ENCODE peak calls at places on chromosomes 4 and X, in ten cellular contexts. K is heart left ventricle, R is tibial nerve, B is Peyer's patch, C is breast epithelium, U is H54, Z is GM12892, A is HCT116, D is right lobe of liver, L is K562. X is an unnamed sample.

GRCh38 chr4:154757713-154758112 is 13.9 kb downstream of the LRAT start:
- DNase-seq in D (no peak), B (no peak), R (no peak), A (no peak), L (no peak), K (no peak), Z (no peak), U (no peak), C (no peak), X (no peak)

GRCh38 chr4:130825283-130825682 is 1729.3 kb downstream of the C4orf33 start:
- DNase-seq in L (no peak), A (no peak), B (no peak), U (no peak), D (no peak), R (no peak), K (no peak), C (no peak), Z (no peak), X (no peak)

GRCh38 chr4:177064116-177064515 is 245.6 kb upstream of the NEIL3 start:
- DNase-seq in A (no peak), D (no peak), R (no peak), U (no peak), B (no peak), K (no peak), Z (no peak), C (no peak), L (no peak), X (no peak)

GRCh38 chr4:75142377-75142776 is 209.5 kb downstream of the PARM1 start:
- DNase-seq in U (no peak), B (no peak), Z (no peak), C (no peak), L (no peak), D (no peak), K (no peak), A (no peak), R (no peak), X (no peak)

GRCh38 chrX:120456973-120457372 is 12.1 kb downstream of the LAMP2 start:
- DNase-seq in A (no peak), Z (no peak), B (no peak), U (no peak), K (no peak), D (no peak), L (peak; percentile 21), R (no peak), C (no peak), X (no peak)

GRCh38 chr4:48032721-48033120 is 16.1 kb downstream of the NIPAL1 start:
- DNase-seq in A (no peak), U (no peak), L (no peak), B (no peak), D (no peak), C (no peak), R (no peak), Z (no peak), K (no peak), X (no peak)

GRCh38 chrX:69065451-69065850 is 99.8 kb downstream of the PJA1 start:
- DNase-seq in L (no peak), C (peak; percentile 11), Z (no peak), D (no peak), K (no peak), A (no peak), B (peak; percentile 14), U (no peak), R (no peak), X (no peak)

GRCh38 chr4:111475001-111475400 is 670.3 kb upstream of the FAM241A start:
- DNase-seq in D (no peak), U (no peak), B (peak; percentile 61), K (peak; percentile 20), L (no peak), R (no peak), Z (no peak), A (peak; percentile 38), C (no peak), X (no peak)

GRCh38 chrX:402857-403256 is 16.1 kb upstream of the PPP2R3B start:
- DNase-seq in B (no peak), A (no peak), R (no peak), C (no peak), Z (no peak), D (no peak), L (no peak), K (no peak), U (no peak), X (no peak)

GRCh38 chr4:159006202-159006601 is 96.7 kb upstream of the RAPGEF2 start:
- DNase-seq in C (no peak), A (peak; percentile 75), B (peak; percentile 71), R (no peak), U (no peak), Z (no peak), K (no peak), D (no peak), L (no peak), X (no peak)

GRCh38 chrX:100645106-100645505 is 1.1 kb downstream of the SRPX2 start:
- DNase-seq in U (no peak), D (no peak), B (no peak), A (no peak), R (no peak), L (no peak), C (no peak), Z (no peak), K (no peak), X (no peak)

GRCh38 chrX:118965395-118965794 is 9.0 kb upstream of the LONRF3 start:
- DNase-seq in L (peak; percentile 41), A (no peak), D (no peak), U (no peak), R (no peak), C (no peak), K (no peak), B (no peak), Z (no peak), X (no peak)

GRCh38 chr4:173498771-173499170 is 31.3 kb downstream of the HAND2 start:
- DNase-seq in C (no peak), Z (no peak), A (no peak), U (no peak), R (no peak), D (no peak), B (no peak), K (no peak), L (no peak), X (no peak)

GRCh38 chr4:7970031-7970946 is 30.6 kb upstream of the AFAP1 start:
- DNase-seq in Z (peak; percentile 56), A (no peak), U (no peak), R (no peak), L (no peak), B (peak; percentile 71), K (no peak), C (peak; percentile 27), D (no peak), X (peak; percentile 61)

GRCh38 chr4:85779165-85779564 is 304.2 kb downstream of the ARHGAP24 start:
- DNase-seq in A (no peak), L (no peak), K (no peak), Z (no peak), U (no peak), B (no peak), C (no peak), D (no peak), R (no peak), X (no peak)

GRCh38 chrX:41822917-41823316 is 98.9 kb downstream of the GPR82 start:
- DNase-seq in L (peak; percentile 16), C (no peak), R (no peak), D (no peak), B (no peak), U (no peak), K (no peak), A (no peak), Z (no peak), X (no peak)

GRCh38 chrX:11968991-11969390 is 169.3 kb upstream of the FRMPD4 start:
- DNase-seq in U (no peak), D (no peak), C (no peak), Z (no peak), R (no peak), A (no peak), B (no peak), L (no peak), K (no peak), X (no peak)

DNA sequence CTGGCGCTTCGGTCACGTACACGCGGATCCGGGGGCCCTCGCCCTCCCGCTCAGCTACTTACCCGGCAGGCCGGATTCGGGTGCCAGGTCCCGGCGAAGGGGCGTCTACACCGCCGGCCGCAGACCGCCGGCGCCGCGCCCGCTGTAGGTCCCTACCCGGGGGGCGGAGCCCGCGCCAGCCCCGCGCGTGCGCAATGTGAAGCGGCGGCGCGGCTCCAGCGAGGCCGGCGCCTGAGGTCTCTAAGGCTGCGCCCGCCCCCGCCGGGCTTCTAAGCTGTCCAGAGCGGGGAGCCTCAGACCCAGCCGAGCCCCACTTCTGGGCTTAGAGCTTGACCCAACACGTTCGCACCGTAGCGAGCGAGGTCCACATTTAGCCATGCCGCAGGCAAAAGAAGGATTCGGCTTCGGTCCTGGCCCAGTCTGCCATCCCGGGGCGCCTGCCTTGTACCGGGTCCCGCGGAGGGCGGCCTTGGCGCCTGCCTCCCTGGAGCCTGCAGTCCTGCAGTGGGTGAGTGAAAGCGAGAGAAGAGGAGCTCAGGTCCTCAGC is at the start of gene ZNF518B:
- DNase-seq in Z (peak; percentile 66), R (peak; percentile 17), A (peak; percentile 29), K (peak; percentile 72), B (peak; percentile 87), L (peak; percentile 90), U (peak; percentile 28), C (peak; percentile 32), D (peak; percentile 72), X (peak; percentile 82)
- TF ChIP-seq POLR2A in Z (no peak), R (no peak), A (peak; percentile 41), K (peak; percentile 48), B (peak; percentile 37), L (peak; percentile 53), U (peak; percentile 46), C (no peak), D (peak; percentile 26), X (no peak)

GRCh38 chr4:83012631-83013419 is 2.2 kb upstream of the LIN54 start:
- DNase-seq in R (peak; percentile 94), K (peak; percentile 98), Z (peak; percentile 82), B (peak; percentile 98), D (peak; percentile 98), A (peak; percentile 97), U (peak; percentile 71), L (peak; percentile 96), C (peak; percentile 95), X (peak; percentile 78)
- TF ChIP-seq POLR2A in R (peak; percentile 37), K (peak; percentile 49), Z (peak; percentile 52), B (peak; percentile 52), D (peak; percentile 76), A (no peak), U (peak; percentile 56), L (peak; percentile 87), C (no peak), X (peak; percentile 77)

DNA sequence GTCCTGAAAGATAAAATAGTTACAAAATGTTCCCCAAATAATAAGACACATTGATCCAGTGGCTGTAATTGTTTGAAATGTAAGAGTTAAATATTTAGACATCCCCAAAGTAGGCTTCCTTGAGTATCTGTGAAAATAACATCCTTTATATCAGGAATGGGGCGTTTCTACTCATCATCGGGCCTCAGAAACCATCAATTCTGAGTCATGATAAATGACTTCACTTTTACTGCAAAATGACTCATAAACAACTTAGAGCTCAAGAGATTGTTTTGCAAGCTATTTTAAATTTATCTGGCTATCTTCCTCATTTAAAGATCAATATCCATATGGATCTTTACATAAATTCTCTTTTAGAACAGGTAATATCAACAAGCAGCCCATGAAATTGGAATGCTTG is 369.4 kb upstream of the CNKSR2 start:
- DNase-seq in C (no peak), B (no peak), Z (no peak), A (no peak), K (no peak), U (no peak), R (no peak), L (no peak), D (no peak), X (no peak)
- TF ChIP-seq POLR2A in C (no peak), B (no peak), Z (no peak), A (no peak), K (no peak), U (no peak), R (no peak), L (no peak), D (no peak), X (no peak)

GRCh38 chrX:150362599-150363481 is at the start of gene MAMLD1:
- DNase-seq in B (peak; percentile 85), D (peak; percentile 86), Z (no peak), K (peak; percentile 73), C (peak; percentile 34), U (no peak), A (peak; percentile 51), R (peak; percentile 56), L (peak; percentile 20), X (peak; percentile 16)
- TF ChIP-seq POLR2A in B (no peak), D (peak; percentile 70), Z (no peak), K (peak; percentile 65), C (no peak), U (peak; percentile 71), A (no peak), R (peak; percentile 38), L (no peak), X (no peak)